ENCODE peak calls at places on chromosomes 13 and 19, in six cellular contexts. A is Kasumi-1; M is suprapubic skin; H is activated CD4-positive, alpha-beta T cell treated with anti-CD3 and anti-CD28 coated beads, Interleukin-2, amount 50 U/mL, for 1 hour; L is IMR-90; C is fibroblast of the aortic adventitia. D is an unnamed sample.

GRCh38 chr13:33644607-33645543 is 173.1 kb upstream of the RFC3 start:
- DNase-seq in A (peak), M (no peak), H (no peak), L (peak), C (peak), D (peak)

GRCh38 chr13:74868044-74868443 is 613.9 kb downstream of the TBC1D4 start:
- DNase-seq in A (no peak), M (no peak), H (no peak), L (no peak), C (no peak), D (peak)

GRCh38 chr13:93900735-93901134 is 578.7 kb downstream of the DCT start:
- DNase-seq in A (no peak), M (no peak), H (no peak), L (peak), C (peak), D (no peak)

GRCh38 chr19:28170066-28170465 is 1042.9 kb downstream of the UQCRFS1 start:
- DNase-seq in A (no peak), M (no peak), H (no peak), L (no peak), C (no peak), D (no peak)

GRCh38 chr13:79423801-79424642 is 18.0 kb upstream of the RBM26 start:
- DNase-seq in A (peak), M (no peak), H (no peak), L (peak), C (peak), D (peak)

GRCh38 chr19:518292-519231 is 11.3 kb downstream of the TPGS1 start:
- DNase-seq in A (no peak), M (no peak), H (peak), L (peak), C (peak), D (peak)

GRCh38 chr13:113560645-113561416 is 23.7 kb upstream of the TFDP1 start:
- DNase-seq in A (no peak), M (peak), H (no peak), L (no peak), C (no peak), D (no peak)

GRCh38 chr19:31280266-31281006 is 68.8 kb downstream of the TSHZ3 start:
- DNase-seq in A (no peak), M (no peak), H (no peak), L (no peak), C (no peak), D (no peak)

GRCh38 chr19:55485439-55486011 is 537 bp downstream of the NAT14 start:
- DNase-seq in A (peak), M (no peak), H (no peak), L (no peak), C (no peak), D (no peak)